ENCODE peak calls at places on chromosome 18, in ten cellular contexts. C is cardiac fibroblast, K is brain microvascular endothelial cell, P is retinal pigment epithelial cell, W is K562, E is heart left ventricle, B is foreskin fibroblast, Q is fibroblast of pulmonary artery, S is fibroblast of lung, A is vagina. X is an unnamed sample.

GRCh38 chr18:13003466-13003896 is 12.3 kb downstream of the CEP192 start:
- DNase-seq in C (peak), K (peak), P (peak), W (peak), E (no peak), B (peak), Q (peak), S (peak), A (no peak), X (peak)

GRCh38 chr18:46632401-46633089 is 24.5 kb downstream of the LOXHD1 start:
- DNase-seq in C (peak), K (no peak), P (peak), W (no peak), E (no peak), B (no peak), Q (peak), S (no peak), A (peak), X (no peak)

GRCh38 chr18:12256946-12257345 is 2.8 kb downstream of the CIDEA start:
- DNase-seq in C (peak), K (peak), P (no peak), W (no peak), E (no peak), B (peak), Q (peak), S (no peak), A (no peak), X (no peak)

GRCh38 chr18:74456017-74456408 is 1.1 kb downstream of the DIPK1C start:
- DNase-seq in C (no peak), K (no peak), P (no peak), W (no peak), E (no peak), B (no peak), Q (no peak), S (no peak), A (no peak), X (no peak)

GRCh38 chr18:48947102-48947501 is 3.7 kb downstream of the SMAD7 start:
- DNase-seq in C (peak), K (no peak), P (no peak), W (no peak), E (no peak), B (no peak), Q (peak), S (peak), A (no peak), X (no peak)

GRCh38 chr18:59220784-59221765 is 1.1 kb downstream of the GRP start:
- DNase-seq in C (no peak), K (no peak), P (no peak), W (no peak), E (no peak), B (peak), Q (no peak), S (no peak), A (peak), X (no peak)

GRCh38 chr18:3590096-3590655 is 140.2 kb downstream of the TGIF1 start:
- DNase-seq in C (no peak), K (no peak), P (no peak), W (no peak), E (no peak), B (no peak), Q (no peak), S (no peak), A (no peak), X (no peak)

GRCh38 chr18:48136544-48137353 is 206.3 kb upstream of the SMAD2 start:
- DNase-seq in C (no peak), K (no peak), P (no peak), W (no peak), E (no peak), B (peak), Q (no peak), S (no peak), A (no peak), X (no peak)

GRCh38 chr18:28794459-28795245 is 617.7 kb upstream of the CDH2 start:
- DNase-seq in C (peak), K (no peak), P (peak), W (no peak), E (no peak), B (peak), Q (peak), S (no peak), A (no peak), X (peak)

GRCh38 chr18:7021994-7022840 is 95.4 kb downstream of the LAMA1 start:
- DNase-seq in C (peak), K (peak), P (peak), W (peak), E (no peak), B (peak), Q (peak), S (peak), A (no peak), X (peak)

GRCh38 chr18:78939105-78939504 is 40.5 kb upstream of the SALL3 start:
- DNase-seq in C (no peak), K (no peak), P (no peak), W (no peak), E (no peak), B (no peak), Q (no peak), S (no peak), A (no peak), X (no peak)

GRCh38 chr18:49632588-49632987 is 70.7 kb downstream of the LIPG start:
- DNase-seq in C (peak), K (no peak), P (no peak), W (no peak), E (no peak), B (no peak), Q (no peak), S (no peak), A (no peak), X (no peak)

GRCh38 chr18:25825066-25825465 is 265.3 kb downstream of the SS18 start:
- DNase-seq in C (no peak), K (no peak), P (no peak), W (no peak), E (no peak), B (peak), Q (no peak), S (no peak), A (no peak), X (no peak)

GRCh38 chr18:2112435-2113045 is 458.8 kb downstream of the METTL4 start:
- DNase-seq in C (peak), K (no peak), P (no peak), W (no peak), E (no peak), B (peak), Q (no peak), S (no peak), A (no peak), X (no peak)

GRCh38 chr18:58927659-58928058 is 63.0 kb downstream of the ZNF532 start:
- DNase-seq in C (no peak), K (no peak), P (no peak), W (no peak), E (no peak), B (no peak), Q (no peak), S (no peak), A (no peak), X (no peak)

GRCh38 chr18:79956276-79956675 is 4.8 kb upstream of the SLC66A2 start:
- DNase-seq in C (no peak), K (no peak), P (no peak), W (no peak), E (no peak), B (no peak), Q (no peak), S (no peak), A (no peak), X (no peak)

GRCh38 chr18:2917255-2918047 is 70.6 kb downstream of the EMILIN2 start:
- DNase-seq in C (no peak), K (no peak), P (no peak), W (no peak), E (no peak), B (peak), Q (no peak), S (no peak), A (peak), X (no peak)

GRCh38 chr18:2978626-2979025 is 34.3 kb downstream of the LPIN2 start:
- DNase-seq in C (peak), K (peak), P (no peak), W (no peak), E (no peak), B (peak), Q (peak), S (peak), A (no peak), X (no peak)

GRCh38 chr18:48649231-48649630 is 110.4 kb downstream of the CTIF start:
- DNase-seq in C (no peak), K (no peak), P (no peak), W (no peak), E (no peak), B (no peak), Q (no peak), S (no peak), A (no peak), X (no peak)

GRCh38 chr18:75211002-75211621 is 515 bp downstream of the TSHZ1 start:
- DNase-seq in C (no peak), K (no peak), P (no peak), W (peak), E (no peak), B (peak), Q (no peak), S (peak), A (peak), X (no peak)

GRCh38 chr18:35682282-35682867 is 100.8 kb downstream of the GALNT1 start:
- DNase-seq in C (peak), K (no peak), P (no peak), W (peak), E (no peak), B (peak), Q (no peak), S (no peak), A (no peak), X (no peak)

GRCh38 chr18:4987452-4988405 is 209.3 kb downstream of the AKAIN1 start:
- DNase-seq in C (no peak), K (no peak), P (no peak), W (no peak), E (no peak), B (no peak), Q (no peak), S (no peak), A (no peak), X (no peak)

GRCh38 chr18:65221736-65222135 is 529.1 kb upstream of the CDH7 start:
- DNase-seq in C (no peak), K (no peak), P (no peak), W (no peak), E (no peak), B (no peak), Q (no peak), S (no peak), A (no peak), X (no peak)

GRCh38 chr18:70132999-70133398 is 72.5 kb downstream of the RTTN start:
- DNase-seq in C (peak), K (peak), P (peak), W (no peak), E (no peak), B (peak), Q (peak), S (peak), A (no peak), X (peak)

GRCh38 chr18:23092121-23092520 is 43.2 kb upstream of the CABLES1 start:
- DNase-seq in C (no peak), K (no peak), P (no peak), W (no peak), E (no peak), B (no peak), Q (no peak), S (no peak), A (no peak), X (no peak)

GRCh38 chr18:23094411-23095165 is 40.7 kb upstream of the CABLES1 start:
- DNase-seq in C (no peak), K (no peak), P (no peak), W (no peak), E (no peak), B (no peak), Q (no peak), S (no peak), A (no peak), X (no peak)

GRCh38 chr18:23093772-23094171 is 41.5 kb upstream of the CABLES1 start:
- DNase-seq in C (no peak), K (no peak), P (no peak), W (no peak), E (no peak), B (no peak), Q (no peak), S (no peak), A (no peak), X (no peak)

GRCh38 chr18:23099621-23100020 is 35.7 kb upstream of the CABLES1 start:
- DNase-seq in C (no peak), K (no peak), P (no peak), W (no peak), E (no peak), B (no peak), Q (no peak), S (no peak), A (peak), X (no peak)

DNA sequence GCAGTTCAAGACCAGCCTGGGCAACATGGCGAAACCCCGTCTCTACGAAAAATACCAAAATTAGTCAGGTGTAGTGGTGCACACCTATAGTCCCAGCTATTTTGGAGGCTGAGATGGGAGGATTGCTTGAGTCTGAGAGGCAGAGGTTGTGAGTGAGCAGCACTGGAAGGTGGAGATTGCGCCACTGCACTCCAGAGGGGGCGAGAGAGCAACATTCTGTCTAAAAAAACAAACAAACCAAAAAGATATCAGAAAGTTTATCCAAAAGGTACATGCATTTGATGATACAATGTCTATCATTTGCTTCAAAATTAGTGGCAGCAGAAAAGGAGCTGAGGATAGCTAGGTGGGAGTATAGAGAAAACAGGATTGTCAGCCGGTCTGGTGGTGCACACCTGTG is 39.8 kb upstream of the CABLES1 start:
- DNase-seq in C (no peak), K (no peak), P (no peak), W (no peak), E (no peak), B (no peak), Q (no peak), S (no peak), A (no peak), X (no peak)
- TF ChIP-seq CTCF in C (no peak), K (no peak), P (peak), W (peak), E (no peak), B (no peak), Q (peak), S (no peak), A (no peak), X (no peak)

DNA sequence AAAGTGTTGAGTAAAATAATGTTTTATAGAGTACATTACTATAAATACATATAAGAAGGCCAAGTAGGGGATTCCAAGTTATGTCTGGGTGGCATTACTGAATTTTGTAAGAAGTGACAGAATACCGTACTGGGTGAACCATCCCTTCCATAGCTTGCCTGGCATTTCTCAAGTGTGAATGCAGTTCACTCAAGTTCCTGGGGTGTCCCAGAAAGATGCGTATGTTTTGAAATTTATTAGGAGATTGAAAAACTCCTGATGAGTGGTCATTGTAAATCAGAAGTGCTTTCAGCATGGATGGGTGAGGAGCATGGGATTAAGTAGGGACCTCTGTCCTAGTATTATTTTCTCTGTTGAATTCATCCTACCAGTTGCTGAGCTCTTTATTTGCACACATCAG is 103.2 kb downstream of the VAPA start:
- DNase-seq in C (no peak), K (no peak), P (no peak), W (no peak), E (no peak), B (no peak), Q (no peak), S (no peak), A (no peak), X (no peak)
- H3K4me3 ChIP-seq in C (no peak), K (no peak), P (no peak), W (no peak), E (no peak), B (no peak), Q (no peak), S (no peak), A (no peak), X (no peak)

DNA sequence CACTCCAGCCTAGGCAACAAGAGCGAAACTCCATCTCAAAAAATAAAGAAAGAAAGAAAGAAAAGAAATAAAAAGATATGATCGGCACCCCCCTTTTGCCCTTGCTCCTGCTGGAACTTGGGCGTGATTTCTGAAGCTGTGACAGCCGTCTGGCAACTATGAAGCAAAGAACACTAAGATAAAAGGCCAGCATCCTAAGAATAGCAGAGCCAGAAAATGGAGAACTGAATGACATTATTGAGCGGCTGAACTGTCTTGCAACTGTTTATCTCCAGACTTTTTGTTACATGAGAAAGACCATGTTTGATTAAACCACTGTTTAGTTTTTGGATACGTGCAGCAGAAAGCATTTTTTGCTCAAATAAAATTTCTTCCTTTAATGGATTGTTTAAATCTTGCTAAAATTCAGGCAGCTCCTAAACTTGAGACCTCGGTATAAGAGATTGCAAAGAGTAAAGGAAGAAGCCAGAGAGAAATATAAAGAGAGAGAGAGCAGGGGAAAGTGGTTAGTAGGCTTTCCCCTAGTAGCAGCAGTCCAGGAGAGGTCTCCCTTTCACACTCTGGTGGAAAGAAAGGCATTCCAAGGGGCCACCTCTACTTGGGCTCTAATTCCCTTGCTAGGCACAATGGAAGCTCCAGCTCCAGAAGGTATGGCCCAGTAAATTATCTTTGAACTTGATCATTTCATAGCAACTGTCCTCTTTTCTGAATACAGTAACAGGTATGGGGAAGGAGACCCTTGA is 8.2 kb upstream of the MBD2 start:
- DNase-seq in C (no peak), K (no peak), P (no peak), W (no peak), E (no peak), B (no peak), Q (no peak), S (no peak), A (no peak), X (no peak)
- TF ChIP-seq CTCF in C (peak), K (no peak), P (no peak), W (peak), E (no peak), B (no peak), Q (peak), S (no peak), A (no peak), X (no peak)

DNA sequence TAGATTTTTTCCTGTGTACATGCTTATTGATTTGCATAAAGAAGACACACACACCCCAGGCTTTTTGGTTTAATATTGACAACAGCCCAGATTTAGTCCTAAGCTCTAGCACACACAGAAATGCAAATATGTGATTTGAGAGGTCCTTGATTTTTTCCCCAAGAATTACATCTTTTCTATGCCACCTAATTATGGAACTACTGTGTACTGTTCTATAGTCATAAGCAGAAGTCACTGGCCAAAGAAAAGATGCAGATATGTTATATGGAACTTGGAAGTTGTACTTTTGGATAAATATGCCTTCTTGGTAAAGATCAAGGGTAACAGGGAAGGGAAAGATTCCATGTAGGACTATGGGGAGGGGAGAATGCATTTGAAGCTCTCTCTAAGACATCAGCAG is 105.6 kb downstream of the SETBP1 start:
- DNase-seq in C (no peak), K (no peak), P (no peak), W (no peak), E (no peak), B (no peak), Q (no peak), S (no peak), A (no peak), X (no peak)
- H3K4me3 ChIP-seq in C (no peak), K (no peak), P (no peak), W (no peak), E (no peak), B (no peak), Q (no peak), S (no peak), A (no peak), X (no peak)

DNA sequence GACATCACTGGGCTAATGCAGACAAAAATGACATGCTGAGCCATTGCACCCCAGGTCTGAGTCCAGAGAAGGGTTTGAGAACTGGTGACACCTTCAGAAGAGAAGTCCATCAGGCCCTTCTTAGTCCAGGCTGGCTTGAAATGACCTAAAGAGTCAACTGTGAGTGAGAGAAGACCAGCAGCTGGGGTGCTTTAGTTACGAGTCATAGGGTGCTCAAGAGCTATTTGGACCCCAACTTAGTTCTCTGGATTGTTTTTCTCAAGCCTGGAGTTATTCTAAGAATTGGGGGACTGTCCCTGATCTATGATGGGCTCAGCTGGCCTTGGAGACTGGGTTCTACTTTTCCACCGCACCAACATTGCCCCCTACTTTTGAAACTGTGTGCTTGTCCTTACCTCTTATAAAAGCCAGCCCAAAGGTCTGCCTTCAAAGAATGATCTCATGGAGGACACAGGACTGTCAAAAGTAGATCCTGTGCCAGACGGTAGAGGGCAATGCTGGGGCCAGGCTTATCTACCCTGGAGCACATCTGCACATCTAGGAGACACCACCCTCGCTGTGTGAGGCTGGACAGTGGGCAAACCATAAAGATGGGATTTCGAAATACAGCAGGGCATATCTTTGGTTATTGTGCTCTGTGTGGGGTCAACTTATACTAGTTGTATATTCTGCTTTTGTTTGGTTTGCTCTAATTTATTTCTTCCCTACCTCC is 333.0 kb upstream of the SLC14A2 start:
- DNase-seq in C (no peak), K (no peak), P (no peak), W (peak), E (no peak), B (peak), Q (no peak), S (no peak), A (no peak), X (no peak)
- TF ChIP-seq CTCF in C (no peak), K (peak), P (no peak), W (peak), E (no peak), B (no peak), Q (no peak), S (no peak), A (no peak), X (no peak)

X was measured in HFF-Myc.